ENCODE peak calls at places on chromosomes 6 and 20, in ten cellular contexts. One of them, this sample, is unnamed.

GRCh38 chr20:63028461-63028921 is 21.7 kb upstream of the BHLHE23 start:
- DNase-seq in stimulated activated CD8-positive, alpha-beta memory T cell treated with anti-CD3 and anti-CD28 coated beads, Interleukin-2, amount 100 ng/mL, for 1 hour: no peak
- DNase-seq in H1: no peak
- DNase-seq in transverse colon: no peak
- DNase-seq in WERI-Rb-1: no peak
- DNase-seq in memory B cell: no peak
- DNase-seq in KG1: no peak
- DNase-seq in occipital lobe: no peak
- DNase-seq in stimulated activated naive B cell treated with anti-CD40 and anti-IgM and Interleukin-4, amounts not matched to agents 10 μg/mL and 1 μg/mL and 100 μg/mL, for 72 hours: no peak
- DNase-seq in choroid plexus epithelial cell: no peak
- DNase-seq in this sample: no peak

GRCh38 chr6:34235605-34236422 is 859 bp upstream of the HMGA1 start:
- DNase-seq in transverse colon: peak
- DNase-seq in WERI-Rb-1: peak
- DNase-seq in memory B cell: peak
- DNase-seq in occipital lobe: no peak
- DNase-seq in KG1: no peak
- DNase-seq in H1: no peak
- DNase-seq in stimulated activated naive B cell treated with anti-CD40 and anti-IgM and Interleukin-4, amounts not matched to agents 10 μg/mL and 1 μg/mL and 100 μg/mL, for 72 hours: no peak
- DNase-seq in choroid plexus epithelial cell: peak
- DNase-seq in stimulated activated CD8-positive, alpha-beta memory T cell treated with anti-CD3 and anti-CD28 coated beads, Interleukin-2, amount 100 ng/mL, for 1 hour: peak
- DNase-seq in this sample: peak

GRCh38 chr6:137188855-137189254 is 15.4 kb upstream of the IL22RA2 start:
- DNase-seq in occipital lobe: no peak
- DNase-seq in memory B cell: no peak
- DNase-seq in stimulated activated naive B cell treated with anti-CD40 and anti-IgM and Interleukin-4, amounts not matched to agents 10 μg/mL and 1 μg/mL and 100 μg/mL, for 72 hours: no peak
- DNase-seq in WERI-Rb-1: no peak
- DNase-seq in transverse colon: no peak
- DNase-seq in choroid plexus epithelial cell: no peak
- DNase-seq in stimulated activated CD8-positive, alpha-beta memory T cell treated with anti-CD3 and anti-CD28 coated beads, Interleukin-2, amount 100 ng/mL, for 1 hour: no peak
- DNase-seq in KG1: no peak
- DNase-seq in H1: no peak
- DNase-seq in this sample: no peak

GRCh38 chr6:11043961-11044711 is at the start of gene ELOVL2:
- DNase-seq in H1: no peak
- DNase-seq in occipital lobe: no peak
- DNase-seq in transverse colon: no peak
- DNase-seq in WERI-Rb-1: peak
- DNase-seq in KG1: no peak
- DNase-seq in choroid plexus epithelial cell: peak
- DNase-seq in memory B cell: peak
- DNase-seq in stimulated activated CD8-positive, alpha-beta memory T cell treated with anti-CD3 and anti-CD28 coated beads, Interleukin-2, amount 100 ng/mL, for 1 hour: no peak
- DNase-seq in stimulated activated naive B cell treated with anti-CD40 and anti-IgM and Interleukin-4, amounts not matched to agents 10 μg/mL and 1 μg/mL and 100 μg/mL, for 72 hours: no peak
- DNase-seq in this sample: no peak

GRCh38 chr6:50591135-50591534 is 122.2 kb upstream of the TFAP2D start:
- DNase-seq in KG1: no peak
- DNase-seq in stimulated activated CD8-positive, alpha-beta memory T cell treated with anti-CD3 and anti-CD28 coated beads, Interleukin-2, amount 100 ng/mL, for 1 hour: no peak
- DNase-seq in WERI-Rb-1: no peak
- DNase-seq in H1: no peak
- DNase-seq in choroid plexus epithelial cell: no peak
- DNase-seq in stimulated activated naive B cell treated with anti-CD40 and anti-IgM and Interleukin-4, amounts not matched to agents 10 μg/mL and 1 μg/mL and 100 μg/mL, for 72 hours: no peak
- DNase-seq in occipital lobe: no peak
- DNase-seq in transverse colon: no peak
- DNase-seq in memory B cell: no peak
- DNase-seq in this sample: no peak

GRCh38 chr20:21450572-21450971 is 53.2 kb upstream of the NKX2-4 start:
- DNase-seq in KG1: no peak
- DNase-seq in occipital lobe: no peak
- DNase-seq in memory B cell: no peak
- DNase-seq in stimulated activated CD8-positive, alpha-beta memory T cell treated with anti-CD3 and anti-CD28 coated beads, Interleukin-2, amount 100 ng/mL, for 1 hour: no peak
- DNase-seq in choroid plexus epithelial cell: no peak
- DNase-seq in transverse colon: no peak
- DNase-seq in H1: no peak
- DNase-seq in WERI-Rb-1: no peak
- DNase-seq in stimulated activated naive B cell treated with anti-CD40 and anti-IgM and Interleukin-4, amounts not matched to agents 10 μg/mL and 1 μg/mL and 100 μg/mL, for 72 hours: no peak
- DNase-seq in this sample: no peak

GRCh38 chr6:36067374-36068011 is 39.9 kb downstream of the MAPK14 start:
- DNase-seq in transverse colon: no peak
- DNase-seq in stimulated activated CD8-positive, alpha-beta memory T cell treated with anti-CD3 and anti-CD28 coated beads, Interleukin-2, amount 100 ng/mL, for 1 hour: no peak
- DNase-seq in choroid plexus epithelial cell: peak
- DNase-seq in memory B cell: no peak
- DNase-seq in KG1: no peak
- DNase-seq in WERI-Rb-1: no peak
- DNase-seq in H1: no peak
- DNase-seq in stimulated activated naive B cell treated with anti-CD40 and anti-IgM and Interleukin-4, amounts not matched to agents 10 μg/mL and 1 μg/mL and 100 μg/mL, for 72 hours: no peak
- DNase-seq in occipital lobe: no peak
- DNase-seq in this sample: no peak

GRCh38 chr6:159168536-159169192 is 536 bp upstream of the FNDC1 start:
- DNase-seq in KG1: no peak
- DNase-seq in memory B cell: no peak
- DNase-seq in H1: no peak
- DNase-seq in stimulated activated CD8-positive, alpha-beta memory T cell treated with anti-CD3 and anti-CD28 coated beads, Interleukin-2, amount 100 ng/mL, for 1 hour: no peak
- DNase-seq in transverse colon: peak
- DNase-seq in stimulated activated naive B cell treated with anti-CD40 and anti-IgM and Interleukin-4, amounts not matched to agents 10 μg/mL and 1 μg/mL and 100 μg/mL, for 72 hours: no peak
- DNase-seq in WERI-Rb-1: peak
- DNase-seq in choroid plexus epithelial cell: no peak
- DNase-seq in occipital lobe: no peak
- DNase-seq in this sample: peak

GRCh38 chr6:12592634-12593033 is 123.9 kb upstream of the PHACTR1 start:
- DNase-seq in WERI-Rb-1: no peak
- DNase-seq in stimulated activated naive B cell treated with anti-CD40 and anti-IgM and Interleukin-4, amounts not matched to agents 10 μg/mL and 1 μg/mL and 100 μg/mL, for 72 hours: no peak
- DNase-seq in KG1: no peak
- DNase-seq in occipital lobe: no peak
- DNase-seq in stimulated activated CD8-positive, alpha-beta memory T cell treated with anti-CD3 and anti-CD28 coated beads, Interleukin-2, amount 100 ng/mL, for 1 hour: no peak
- DNase-seq in H1: no peak
- DNase-seq in choroid plexus epithelial cell: peak
- DNase-seq in memory B cell: no peak
- DNase-seq in transverse colon: no peak
- DNase-seq in this sample: no peak

GRCh38 chr6:13256614-13257013 is 71.7 kb downstream of the TBC1D7 start:
- DNase-seq in occipital lobe: no peak
- DNase-seq in WERI-Rb-1: no peak
- DNase-seq in stimulated activated naive B cell treated with anti-CD40 and anti-IgM and Interleukin-4, amounts not matched to agents 10 μg/mL and 1 μg/mL and 100 μg/mL, for 72 hours: no peak
- DNase-seq in choroid plexus epithelial cell: no peak
- DNase-seq in transverse colon: no peak
- DNase-seq in H1: no peak
- DNase-seq in KG1: no peak
- DNase-seq in memory B cell: no peak
- DNase-seq in stimulated activated CD8-positive, alpha-beta memory T cell treated with anti-CD3 and anti-CD28 coated beads, Interleukin-2, amount 100 ng/mL, for 1 hour: no peak
- DNase-seq in this sample: no peak

GRCh38 chr6:107154131-107154906 is 39.0 kb upstream of the BEND3 start:
- DNase-seq in stimulated activated CD8-positive, alpha-beta memory T cell treated with anti-CD3 and anti-CD28 coated beads, Interleukin-2, amount 100 ng/mL, for 1 hour: no peak
- DNase-seq in KG1: no peak
- DNase-seq in memory B cell: no peak
- DNase-seq in WERI-Rb-1: no peak
- DNase-seq in choroid plexus epithelial cell: no peak
- DNase-seq in stimulated activated naive B cell treated with anti-CD40 and anti-IgM and Interleukin-4, amounts not matched to agents 10 μg/mL and 1 μg/mL and 100 μg/mL, for 72 hours: no peak
- DNase-seq in transverse colon: peak
- DNase-seq in H1: no peak
- DNase-seq in occipital lobe: no peak
- DNase-seq in this sample: peak

GRCh38 chr6:10441004-10441654 is 26.3 kb upstream of the TFAP2A start:
- DNase-seq in WERI-Rb-1: no peak
- DNase-seq in H1: no peak
- DNase-seq in stimulated activated CD8-positive, alpha-beta memory T cell treated with anti-CD3 and anti-CD28 coated beads, Interleukin-2, amount 100 ng/mL, for 1 hour: no peak
- DNase-seq in transverse colon: no peak
- DNase-seq in choroid plexus epithelial cell: peak
- DNase-seq in stimulated activated naive B cell treated with anti-CD40 and anti-IgM and Interleukin-4, amounts not matched to agents 10 μg/mL and 1 μg/mL and 100 μg/mL, for 72 hours: no peak
- DNase-seq in KG1: no peak
- DNase-seq in memory B cell: no peak
- DNase-seq in occipital lobe: no peak
- DNase-seq in this sample: no peak

GRCh38 chr6:125095501-125096301 is 57.9 kb upstream of the TPD52L1 start:
- DNase-seq in choroid plexus epithelial cell: peak
- DNase-seq in occipital lobe: no peak
- DNase-seq in H1: no peak
- DNase-seq in memory B cell: no peak
- DNase-seq in KG1: no peak
- DNase-seq in stimulated activated naive B cell treated with anti-CD40 and anti-IgM and Interleukin-4, amounts not matched to agents 10 μg/mL and 1 μg/mL and 100 μg/mL, for 72 hours: no peak
- DNase-seq in transverse colon: no peak
- DNase-seq in WERI-Rb-1: no peak
- DNase-seq in stimulated activated CD8-positive, alpha-beta memory T cell treated with anti-CD3 and anti-CD28 coated beads, Interleukin-2, amount 100 ng/mL, for 1 hour: no peak
- DNase-seq in this sample: no peak

GRCh38 chr20:3678893-3679720 is 2.7 kb downstream of the ADAM33 start:
- DNase-seq in stimulated activated naive B cell treated with anti-CD40 and anti-IgM and Interleukin-4, amounts not matched to agents 10 μg/mL and 1 μg/mL and 100 μg/mL, for 72 hours: no peak
- DNase-seq in occipital lobe: no peak
- DNase-seq in transverse colon: no peak
- DNase-seq in H1: no peak
- DNase-seq in WERI-Rb-1: no peak
- DNase-seq in choroid plexus epithelial cell: no peak
- DNase-seq in KG1: no peak
- DNase-seq in stimulated activated CD8-positive, alpha-beta memory T cell treated with anti-CD3 and anti-CD28 coated beads, Interleukin-2, amount 100 ng/mL, for 1 hour: no peak
- DNase-seq in memory B cell: no peak
- DNase-seq in this sample: no peak

GRCh38 chr6:74871757-74872156 is 334.1 kb downstream of the COL12A1 start:
- DNase-seq in choroid plexus epithelial cell: peak
- DNase-seq in transverse colon: no peak
- DNase-seq in WERI-Rb-1: no peak
- DNase-seq in occipital lobe: no peak
- DNase-seq in H1: no peak
- DNase-seq in memory B cell: no peak
- DNase-seq in KG1: no peak
- DNase-seq in stimulated activated naive B cell treated with anti-CD40 and anti-IgM and Interleukin-4, amounts not matched to agents 10 μg/mL and 1 μg/mL and 100 μg/mL, for 72 hours: no peak
- DNase-seq in stimulated activated CD8-positive, alpha-beta memory T cell treated with anti-CD3 and anti-CD28 coated beads, Interleukin-2, amount 100 ng/mL, for 1 hour: no peak
- DNase-seq in this sample: no peak

GRCh38 chr6:53998293-53998692 is 113.0 kb upstream of the MLIP start:
- DNase-seq in choroid plexus epithelial cell: no peak
- DNase-seq in occipital lobe: no peak
- DNase-seq in transverse colon: no peak
- DNase-seq in KG1: no peak
- DNase-seq in WERI-Rb-1: no peak
- DNase-seq in stimulated activated naive B cell treated with anti-CD40 and anti-IgM and Interleukin-4, amounts not matched to agents 10 μg/mL and 1 μg/mL and 100 μg/mL, for 72 hours: no peak
- DNase-seq in stimulated activated CD8-positive, alpha-beta memory T cell treated with anti-CD3 and anti-CD28 coated beads, Interleukin-2, amount 100 ng/mL, for 1 hour: no peak
- DNase-seq in memory B cell: no peak
- DNase-seq in H1: no peak
- DNase-seq in this sample: no peak

GRCh38 chr20:44703183-44703925 is 11.8 kb upstream of the CCN5 start:
- DNase-seq in occipital lobe: no peak
- DNase-seq in stimulated activated naive B cell treated with anti-CD40 and anti-IgM and Interleukin-4, amounts not matched to agents 10 μg/mL and 1 μg/mL and 100 μg/mL, for 72 hours: no peak
- DNase-seq in H1: no peak
- DNase-seq in stimulated activated CD8-positive, alpha-beta memory T cell treated with anti-CD3 and anti-CD28 coated beads, Interleukin-2, amount 100 ng/mL, for 1 hour: no peak
- DNase-seq in transverse colon: no peak
- DNase-seq in KG1: no peak
- DNase-seq in memory B cell: no peak
- DNase-seq in WERI-Rb-1: no peak
- DNase-seq in choroid plexus epithelial cell: no peak
- DNase-seq in this sample: no peak

GRCh38 chr20:58816051-58816450 is 34.7 kb downstream of the GNAS-AS1 start:
- DNase-seq in stimulated activated naive B cell treated with anti-CD40 and anti-IgM and Interleukin-4, amounts not matched to agents 10 μg/mL and 1 μg/mL and 100 μg/mL, for 72 hours: no peak
- DNase-seq in stimulated activated CD8-positive, alpha-beta memory T cell treated with anti-CD3 and anti-CD28 coated beads, Interleukin-2, amount 100 ng/mL, for 1 hour: no peak
- DNase-seq in choroid plexus epithelial cell: no peak
- DNase-seq in H1: no peak
- DNase-seq in transverse colon: no peak
- DNase-seq in KG1: no peak
- DNase-seq in WERI-Rb-1: no peak
- DNase-seq in memory B cell: no peak
- DNase-seq in occipital lobe: no peak
- DNase-seq in this sample: no peak

GRCh38 chr6:69907981-69908498 is 41.7 kb downstream of the COL19A1 start:
- DNase-seq in occipital lobe: no peak
- DNase-seq in stimulated activated CD8-positive, alpha-beta memory T cell treated with anti-CD3 and anti-CD28 coated beads, Interleukin-2, amount 100 ng/mL, for 1 hour: no peak
- DNase-seq in H1: no peak
- DNase-seq in stimulated activated naive B cell treated with anti-CD40 and anti-IgM and Interleukin-4, amounts not matched to agents 10 μg/mL and 1 μg/mL and 100 μg/mL, for 72 hours: no peak
- DNase-seq in KG1: no peak
- DNase-seq in choroid plexus epithelial cell: peak
- DNase-seq in memory B cell: no peak
- DNase-seq in WERI-Rb-1: no peak
- DNase-seq in transverse colon: no peak
- DNase-seq in this sample: no peak

GRCh38 chr6:140602431-140602836 is 1228.0 kb upstream of the CITED2 start:
- DNase-seq in choroid plexus epithelial cell: no peak
- DNase-seq in memory B cell: no peak
- DNase-seq in stimulated activated CD8-positive, alpha-beta memory T cell treated with anti-CD3 and anti-CD28 coated beads, Interleukin-2, amount 100 ng/mL, for 1 hour: no peak
- DNase-seq in WERI-Rb-1: peak
- DNase-seq in H1: no peak
- DNase-seq in KG1: no peak
- DNase-seq in transverse colon: no peak
- DNase-seq in occipital lobe: no peak
- DNase-seq in stimulated activated naive B cell treated with anti-CD40 and anti-IgM and Interleukin-4, amounts not matched to agents 10 μg/mL and 1 μg/mL and 100 μg/mL, for 72 hours: no peak
- DNase-seq in this sample: no peak

GRCh38 chr6:131831392-131831791 is 23.6 kb downstream of the ENPP1 start:
- DNase-seq in stimulated activated CD8-positive, alpha-beta memory T cell treated with anti-CD3 and anti-CD28 coated beads, Interleukin-2, amount 100 ng/mL, for 1 hour: no peak
- DNase-seq in stimulated activated naive B cell treated with anti-CD40 and anti-IgM and Interleukin-4, amounts not matched to agents 10 μg/mL and 1 μg/mL and 100 μg/mL, for 72 hours: no peak
- DNase-seq in KG1: no peak
- DNase-seq in choroid plexus epithelial cell: peak
- DNase-seq in H1: no peak
- DNase-seq in WERI-Rb-1: no peak
- DNase-seq in transverse colon: no peak
- DNase-seq in memory B cell: no peak
- DNase-seq in occipital lobe: no peak
- DNase-seq in this sample: no peak

GRCh38 chr6:132282696-132283095 is 118.6 kb downstream of the MOXD1 start:
- DNase-seq in memory B cell: no peak
- DNase-seq in H1: no peak
- DNase-seq in stimulated activated CD8-positive, alpha-beta memory T cell treated with anti-CD3 and anti-CD28 coated beads, Interleukin-2, amount 100 ng/mL, for 1 hour: no peak
- DNase-seq in transverse colon: no peak
- DNase-seq in stimulated activated naive B cell treated with anti-CD40 and anti-IgM and Interleukin-4, amounts not matched to agents 10 μg/mL and 1 μg/mL and 100 μg/mL, for 72 hours: no peak
- DNase-seq in occipital lobe: no peak
- DNase-seq in WERI-Rb-1: no peak
- DNase-seq in choroid plexus epithelial cell: no peak
- DNase-seq in KG1: no peak
- DNase-seq in this sample: no peak

GRCh38 chr6:25217275-25217674 is 61.9 kb upstream of the CARMIL1 start:
- DNase-seq in H1: no peak
- DNase-seq in occipital lobe: no peak
- DNase-seq in transverse colon: no peak
- DNase-seq in KG1: no peak
- DNase-seq in choroid plexus epithelial cell: no peak
- DNase-seq in WERI-Rb-1: no peak
- DNase-seq in stimulated activated CD8-positive, alpha-beta memory T cell treated with anti-CD3 and anti-CD28 coated beads, Interleukin-2, amount 100 ng/mL, for 1 hour: no peak
- DNase-seq in stimulated activated naive B cell treated with anti-CD40 and anti-IgM and Interleukin-4, amounts not matched to agents 10 μg/mL and 1 μg/mL and 100 μg/mL, for 72 hours: no peak
- DNase-seq in memory B cell: no peak
- DNase-seq in this sample: no peak

GRCh38 chr20:40868568-40869223 is 159.9 kb upstream of the TOP1 start:
- DNase-seq in choroid plexus epithelial cell: peak
- DNase-seq in occipital lobe: no peak
- DNase-seq in stimulated activated CD8-positive, alpha-beta memory T cell treated with anti-CD3 and anti-CD28 coated beads, Interleukin-2, amount 100 ng/mL, for 1 hour: no peak
- DNase-seq in memory B cell: no peak
- DNase-seq in transverse colon: no peak
- DNase-seq in WERI-Rb-1: no peak
- DNase-seq in stimulated activated naive B cell treated with anti-CD40 and anti-IgM and Interleukin-4, amounts not matched to agents 10 μg/mL and 1 μg/mL and 100 μg/mL, for 72 hours: no peak
- DNase-seq in KG1: no peak
- DNase-seq in H1: no peak
- DNase-seq in this sample: no peak

GRCh38 chr20:39342463-39342862 is 380.3 kb downstream of the DHX35 start:
- DNase-seq in stimulated activated CD8-positive, alpha-beta memory T cell treated with anti-CD3 and anti-CD28 coated beads, Interleukin-2, amount 100 ng/mL, for 1 hour: no peak
- DNase-seq in WERI-Rb-1: no peak
- DNase-seq in H1: no peak
- DNase-seq in choroid plexus epithelial cell: no peak
- DNase-seq in occipital lobe: no peak
- DNase-seq in stimulated activated naive B cell treated with anti-CD40 and anti-IgM and Interleukin-4, amounts not matched to agents 10 μg/mL and 1 μg/mL and 100 μg/mL, for 72 hours: no peak
- DNase-seq in KG1: no peak
- DNase-seq in transverse colon: no peak
- DNase-seq in memory B cell: no peak
- DNase-seq in this sample: no peak

GRCh38 chr6:24796616-24797290 is 2.0 kb downstream of the ARMH2 start:
- DNase-seq in choroid plexus epithelial cell: no peak
- DNase-seq in WERI-Rb-1: no peak
- DNase-seq in stimulated activated CD8-positive, alpha-beta memory T cell treated with anti-CD3 and anti-CD28 coated beads, Interleukin-2, amount 100 ng/mL, for 1 hour: no peak
- DNase-seq in transverse colon: no peak
- DNase-seq in H1: no peak
- DNase-seq in occipital lobe: no peak
- DNase-seq in KG1: no peak
- DNase-seq in stimulated activated naive B cell treated with anti-CD40 and anti-IgM and Interleukin-4, amounts not matched to agents 10 μg/mL and 1 μg/mL and 100 μg/mL, for 72 hours: no peak
- DNase-seq in memory B cell: no peak
- DNase-seq in this sample: no peak

GRCh38 chr20:63082939-63083735 is 76.4 kb upstream of the BHLHE23 start:
- DNase-seq in occipital lobe: no peak
- DNase-seq in transverse colon: no peak
- DNase-seq in choroid plexus epithelial cell: no peak
- DNase-seq in stimulated activated naive B cell treated with anti-CD40 and anti-IgM and Interleukin-4, amounts not matched to agents 10 μg/mL and 1 μg/mL and 100 μg/mL, for 72 hours: no peak
- DNase-seq in WERI-Rb-1: no peak
- DNase-seq in KG1: no peak
- DNase-seq in H1: no peak
- DNase-seq in stimulated activated CD8-positive, alpha-beta memory T cell treated with anti-CD3 and anti-CD28 coated beads, Interleukin-2, amount 100 ng/mL, for 1 hour: no peak
- DNase-seq in memory B cell: no peak
- DNase-seq in this sample: no peak

GRCh38 chr6:22308939-22309338 is 12.1 kb upstream of the PRL start:
- DNase-seq in transverse colon: no peak
- DNase-seq in H1: no peak
- DNase-seq in choroid plexus epithelial cell: no peak
- DNase-seq in stimulated activated CD8-positive, alpha-beta memory T cell treated with anti-CD3 and anti-CD28 coated beads, Interleukin-2, amount 100 ng/mL, for 1 hour: no peak
- DNase-seq in stimulated activated naive B cell treated with anti-CD40 and anti-IgM and Interleukin-4, amounts not matched to agents 10 μg/mL and 1 μg/mL and 100 μg/mL, for 72 hours: no peak
- DNase-seq in WERI-Rb-1: no peak
- DNase-seq in occipital lobe: no peak
- DNase-seq in memory B cell: no peak
- DNase-seq in KG1: no peak
- DNase-seq in this sample: no peak